ENCODE peak calls at places on chromosomes 11 and 22, in nine cellular contexts. N is IMR-90; G is kidney; E is A549; X is fibroblast of lung; J is NB4; R is activated CD8-positive, alpha-beta T cell treated with anti-CD3 and anti-CD28 coated beads for 36 hours; Q is RWPE1; T is right lobe of liver. V is an unnamed sample.
A peak's percentile ranks its signal among the peaks of the same experiment; 100 is the strongest.

GRCh38 chr11:93389737-93390136 is 59.2 kb downstream of the DEUP1 start:
- DNase-seq in G (no peak), T (no peak), J (no peak), R (no peak), N (no peak), Q (no peak), E (no peak), X (no peak), V (no peak)

GRCh38 chr11:114076974-114077373 is 17.5 kb downstream of the ZBTB16 start:
- DNase-seq in E (no peak), G (no peak), T (no peak), N (no peak), J (no peak), X (no peak), Q (no peak), R (no peak), V (no peak)

GRCh38 chr11:1260023-1260501 is 37.2 kb downstream of the MUC5B start:
- DNase-seq in R (peak; percentile 57), N (no peak), Q (peak; percentile 77), T (no peak), G (peak; percentile 74), X (peak; percentile 37), J (peak; percentile 31), E (peak; percentile 48), V (no peak)

GRCh38 chr11:115874843-115875242 is 370.6 kb upstream of the CADM1 start:
- DNase-seq in Q (no peak), X (no peak), J (no peak), R (peak; percentile 6), T (no peak), N (no peak), E (no peak), G (no peak), V (no peak)

GRCh38 chr11:60130496-60130895 is 42.0 kb downstream of the MS4A2 start:
- DNase-seq in R (peak; percentile 15), J (peak; percentile 87), E (peak; percentile 24), X (no peak), N (no peak), T (no peak), Q (peak; percentile 35), G (no peak), V (no peak)

GRCh38 chr11:112770487-112770886 is 190.7 kb upstream of the NCAM1 start:
- DNase-seq in J (no peak), E (no peak), N (no peak), X (no peak), Q (no peak), G (no peak), R (no peak), T (no peak), V (peak; percentile 90)

GRCh38 chr11:77167111-77167626 is 39.1 kb downstream of the MYO7A start:
- DNase-seq in Q (no peak), E (no peak), G (peak; percentile 37), R (no peak), X (no peak), T (no peak), N (no peak), J (no peak), V (no peak)

GRCh38 chr11:16985297-16985696 is 28.9 kb downstream of the PLEKHA7 start:
- DNase-seq in J (no peak), G (no peak), T (peak; percentile 75), E (no peak), R (no peak), X (no peak), N (no peak), Q (no peak), V (no peak)

GRCh38 chr11:113440816-113441215 is 34.4 kb downstream of the DRD2 start:
- DNase-seq in Q (no peak), X (no peak), T (no peak), N (no peak), E (no peak), R (no peak), J (no peak), G (no peak), V (no peak)

GRCh38 chr11:2789791-2790580 is 90.2 kb upstream of the KCNQ1OT1 start:
- DNase-seq in X (no peak), Q (no peak), R (no peak), G (peak; percentile 48), T (peak; percentile 42), E (no peak), N (no peak), J (no peak), V (peak; percentile 27)

GRCh38 chr11:3735827-3736226 is 61.5 kb downstream of the NUP98 start:
- DNase-seq in E (no peak), T (no peak), R (no peak), X (peak; percentile 25), G (no peak), J (peak; percentile 22), Q (no peak), N (peak; percentile 28), V (no peak)

GRCh38 chr11:126026579-126026978 is 36.1 kb downstream of the CDON start:
- DNase-seq in G (no peak), J (no peak), Q (no peak), R (no peak), E (no peak), T (no peak), N (no peak), X (peak; percentile 10), V (no peak)

GRCh38 chr11:91947215-91947614 is 277.4 kb upstream of the FAT3 start:
- DNase-seq in R (no peak), G (peak; percentile 29), N (peak; percentile 2), Q (peak; percentile 49), X (peak; percentile 93), T (no peak), E (no peak), J (no peak), V (no peak)

DNA sequence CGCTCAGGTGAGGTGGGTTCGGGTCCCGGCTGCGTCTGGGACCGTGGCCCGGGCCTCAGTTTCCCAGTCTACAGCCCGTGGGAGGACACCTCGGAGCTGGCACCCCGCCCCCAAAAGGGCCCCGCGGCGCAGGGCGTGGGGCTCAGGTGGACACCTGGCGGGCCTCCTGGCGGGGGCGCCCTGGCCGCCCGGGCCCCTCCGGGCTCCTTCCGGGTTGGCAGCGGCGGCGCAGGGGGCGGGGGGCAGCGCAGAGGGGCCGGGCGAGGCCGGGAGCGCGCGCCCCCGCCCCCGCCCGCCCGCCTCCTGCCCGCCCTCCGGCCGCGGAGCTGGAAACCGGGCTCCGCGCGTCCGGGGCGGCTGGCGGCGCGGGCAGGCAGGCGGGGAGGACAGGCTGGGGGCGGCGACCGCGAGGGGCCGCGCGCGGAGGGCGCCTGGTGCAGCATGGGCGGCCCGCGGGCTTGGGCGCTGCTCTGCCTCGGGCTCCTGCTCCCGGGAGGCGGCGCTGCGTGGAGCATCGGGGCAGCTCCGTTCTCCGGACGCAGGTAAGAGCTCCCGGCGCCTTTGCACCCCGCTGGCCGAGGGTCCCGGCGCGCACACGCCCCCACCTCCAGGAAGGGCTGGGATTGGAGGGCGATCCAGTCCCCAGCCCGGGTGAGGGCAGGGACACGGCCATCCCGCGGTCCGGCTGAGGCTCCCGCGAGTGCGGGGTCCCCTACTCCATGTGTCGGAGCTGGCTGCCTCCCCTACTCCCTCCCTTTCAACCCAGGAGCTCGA is at the start of gene EMID1:
- DNase-seq in X (no peak), E (no peak), Q (no peak), G (peak; percentile 80), N (peak; percentile 9), T (no peak), J (peak; percentile 69), R (peak; percentile 41), V (no peak)
- TF ChIP-seq CTCF in X (peak; percentile 10), E (no peak), Q (peak; percentile 20), G (no peak), N (peak; percentile 25), T (peak; percentile 42), J (peak; percentile 13), R (no peak), V (no peak)

GRCh38 chr11:111566324-111566723 is 25.8 kb downstream of the LAYN start:
- DNase-seq in X (no peak), E (no peak), G (no peak), R (no peak), J (no peak), N (no peak), Q (no peak), T (no peak), V (no peak)
- TF ChIP-seq CTCF in X (no peak), E (no peak), G (no peak), R (no peak), J (no peak), N (no peak), Q (no peak), T (no peak), V (no peak)

DNA sequence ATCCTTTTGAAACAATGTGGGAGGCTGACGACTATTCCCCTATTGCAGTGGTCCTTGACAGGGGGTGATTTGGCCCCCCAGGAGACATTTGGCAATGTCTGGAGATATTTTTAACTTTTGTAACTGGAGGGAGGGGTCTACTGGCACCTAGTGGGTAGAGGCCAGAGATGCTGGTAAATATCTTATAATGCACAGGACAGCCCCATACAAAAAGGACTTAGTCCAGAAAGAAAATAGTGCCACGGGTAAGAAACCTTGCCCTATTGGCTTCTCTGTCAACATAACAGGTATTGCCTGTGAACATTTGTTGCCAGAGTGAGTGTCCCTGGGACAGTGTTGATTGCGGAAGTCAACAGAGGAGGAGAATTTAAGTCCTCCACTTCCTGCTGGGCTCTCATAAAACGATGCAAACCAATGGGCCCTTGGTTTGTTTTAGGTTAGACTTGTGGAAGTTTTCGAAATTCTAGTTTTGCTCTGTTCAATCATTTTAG is 101.6 kb downstream of the MAML2 start:
- DNase-seq in Q (no peak), N (no peak), X (no peak), R (no peak), J (peak; percentile 93), G (no peak), E (no peak), T (no peak), V (no peak)
- TF ChIP-seq CTCF in Q (no peak), N (peak; percentile 20), X (no peak), R (peak; percentile 17), J (peak; percentile 42), G (no peak), E (no peak), T (no peak), V (no peak)

DNA sequence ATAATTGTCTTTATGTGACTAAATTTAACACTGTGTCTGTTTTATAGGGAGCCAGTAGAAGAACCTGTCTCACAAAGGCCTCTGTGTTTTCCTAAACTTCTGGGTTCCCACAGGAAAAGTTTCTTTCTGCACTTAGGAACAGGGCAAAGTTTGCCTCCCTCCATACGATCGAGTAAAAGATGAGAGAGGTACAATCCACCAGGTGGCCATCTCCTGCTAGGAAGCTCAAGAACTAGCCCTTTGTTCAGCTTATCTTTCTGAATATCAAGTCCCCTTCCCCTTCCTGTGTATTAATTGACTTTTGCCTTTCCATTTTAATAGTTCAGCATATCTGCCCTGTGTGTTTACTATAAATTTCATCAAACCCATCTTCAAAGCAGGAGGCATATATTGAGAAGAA is 18.0 kb downstream of the CSNK2A3 start:
- DNase-seq in E (no peak), X (no peak), T (no peak), J (no peak), G (no peak), N (no peak), R (no peak), Q (no peak), V (no peak)
- TF ChIP-seq CTCF in E (no peak), X (no peak), T (no peak), J (no peak), G (no peak), N (no peak), R (no peak), Q (no peak), V (no peak)

GRCh38 chr11:31887180-31887579 is 76.1 kb upstream of the PAX6 start:
- DNase-seq in E (no peak), J (peak; percentile 35), X (no peak), G (no peak), R (peak; percentile 42), Q (no peak), N (no peak), T (no peak), V (no peak)
- TF ChIP-seq CTCF in E (no peak), J (peak; percentile 33), X (no peak), G (no peak), R (no peak), Q (no peak), N (no peak), T (no peak), V (no peak)

V was measured in dorsolateral prefrontal cortex.